ENCODE peak calls at places on chromosomes 11 and 22, in four cellular contexts. X is astrocyte of the cerebellum, P is ovary, I is brain microvascular endothelial cell. V is an unnamed sample.

GRCh38 chr11:122745111-122745510 is 89.6 kb downstream of the UBASH3B start:
- DNase-seq in X (no peak), P (no peak), I (no peak), V (no peak)

GRCh38 chr11:15742626-15743243 is 613.6 kb downstream of the SOX6 start:
- DNase-seq in X (no peak), P (no peak), I (no peak), V (no peak)

GRCh38 chr22:45785458-45785857 is 113.8 kb downstream of the ATXN10 start:
- DNase-seq in X (no peak), P (no peak), I (no peak), V (no peak)

GRCh38 chr11:44680982-44681597 is 45.7 kb upstream of the TSPAN18 start:
- DNase-seq in X (no peak), P (no peak), I (no peak), V (peak)

GRCh38 chr11:126194121-126194543 is 17.3 kb downstream of the RPUSD4 start:
- DNase-seq in X (peak), P (peak), I (peak), V (peak)

GRCh38 chr11:119101367-119101758 is 290 bp downstream of the DPAGT1 start:
- DNase-seq in X (no peak), P (peak), I (peak), V (peak)

GRCh38 chr11:119416606-119417580 is 6.1 kb downstream of the THY1 start:
- DNase-seq in X (no peak), P (no peak), I (no peak), V (no peak)

GRCh38 chr11:92253945-92254344 is 29.3 kb downstream of the FAT3 start:
- DNase-seq in X (no peak), P (no peak), I (no peak), V (no peak)

GRCh38 chr11:129460714-129461113 is 85.1 kb downstream of the BARX2 start:
- DNase-seq in X (no peak), P (no peak), I (no peak), V (no peak)

DNA sequence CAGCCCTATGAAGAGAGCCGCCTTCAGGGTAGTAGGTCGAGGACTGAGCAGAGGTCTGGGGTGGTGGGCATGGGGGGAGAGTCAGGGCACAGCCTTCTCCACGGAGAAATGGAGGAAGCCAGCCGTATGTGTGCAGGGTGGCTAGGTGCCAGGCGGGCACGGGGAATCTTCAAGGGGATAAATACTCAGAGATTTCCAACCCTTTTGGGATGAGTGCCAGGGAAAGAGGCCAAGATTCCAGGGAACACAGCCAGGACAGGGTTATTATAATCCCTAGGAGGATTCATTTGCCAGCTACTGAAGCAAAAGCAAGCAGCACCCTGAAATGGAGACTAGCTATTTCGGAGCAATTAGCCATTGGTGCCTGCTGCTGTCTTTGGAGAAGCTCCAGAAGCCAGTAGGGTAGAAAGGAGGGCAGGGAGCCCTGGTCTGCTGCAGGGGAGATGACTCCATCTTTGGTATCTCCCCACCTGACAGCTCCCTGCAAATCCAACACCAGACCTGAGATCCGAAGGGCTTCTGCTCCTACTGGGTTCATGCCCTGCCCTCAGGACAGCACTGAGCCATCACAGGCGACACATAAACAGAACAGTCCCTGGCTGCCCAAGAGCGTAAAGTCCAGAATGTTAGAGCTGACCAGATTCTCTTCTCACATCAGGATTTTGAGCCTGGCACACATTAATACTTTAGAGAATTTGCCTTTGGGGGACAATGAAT is 174.5 kb upstream of the NTM start:
- DNase-seq in X (peak), P (peak), I (peak), V (no peak)
- H3K4me3 ChIP-seq in X (no peak), P (peak), I (no peak), V (no peak)

GRCh38 chr11:132519226-132519860 is 1013.0 kb downstream of the OPCML start:
- DNase-seq in X (no peak), P (no peak), I (peak), V (no peak)

GRCh38 chr11:132520199-132520598 is 1012.1 kb downstream of the OPCML start:
- DNase-seq in X (no peak), P (no peak), I (no peak), V (no peak)

GRCh38 chr11:132523929-132524328 is 1008.4 kb downstream of the OPCML start:
- DNase-seq in X (no peak), P (no peak), I (no peak), V (no peak)
- TF ChIP-seq CTCF in X (no peak), P (no peak), I (peak), V (no peak)

GRCh38 chr11:86942212-86942611 is 13.0 kb downstream of the FZD4 start:
- DNase-seq in X (no peak), P (no peak), I (no peak), V (no peak)
- H3K4me3 ChIP-seq in X (no peak), P (no peak), I (no peak), V (no peak)

GRCh38 chr11:32462296-32462695 is 27.0 kb upstream of the WT1 start:
- DNase-seq in X (no peak), P (no peak), I (no peak), V (no peak)
- TF ChIP-seq CTCF in X (no peak), P (no peak), I (no peak), V (no peak)

GRCh38 chr22:21939392-21940319 is 13.0 kb downstream of the PPM1F start:
- DNase-seq in X (no peak), P (no peak), I (no peak), V (no peak)
- H3K4me3 ChIP-seq in X (no peak), P (no peak), I (no peak), V (no peak)

DNA sequence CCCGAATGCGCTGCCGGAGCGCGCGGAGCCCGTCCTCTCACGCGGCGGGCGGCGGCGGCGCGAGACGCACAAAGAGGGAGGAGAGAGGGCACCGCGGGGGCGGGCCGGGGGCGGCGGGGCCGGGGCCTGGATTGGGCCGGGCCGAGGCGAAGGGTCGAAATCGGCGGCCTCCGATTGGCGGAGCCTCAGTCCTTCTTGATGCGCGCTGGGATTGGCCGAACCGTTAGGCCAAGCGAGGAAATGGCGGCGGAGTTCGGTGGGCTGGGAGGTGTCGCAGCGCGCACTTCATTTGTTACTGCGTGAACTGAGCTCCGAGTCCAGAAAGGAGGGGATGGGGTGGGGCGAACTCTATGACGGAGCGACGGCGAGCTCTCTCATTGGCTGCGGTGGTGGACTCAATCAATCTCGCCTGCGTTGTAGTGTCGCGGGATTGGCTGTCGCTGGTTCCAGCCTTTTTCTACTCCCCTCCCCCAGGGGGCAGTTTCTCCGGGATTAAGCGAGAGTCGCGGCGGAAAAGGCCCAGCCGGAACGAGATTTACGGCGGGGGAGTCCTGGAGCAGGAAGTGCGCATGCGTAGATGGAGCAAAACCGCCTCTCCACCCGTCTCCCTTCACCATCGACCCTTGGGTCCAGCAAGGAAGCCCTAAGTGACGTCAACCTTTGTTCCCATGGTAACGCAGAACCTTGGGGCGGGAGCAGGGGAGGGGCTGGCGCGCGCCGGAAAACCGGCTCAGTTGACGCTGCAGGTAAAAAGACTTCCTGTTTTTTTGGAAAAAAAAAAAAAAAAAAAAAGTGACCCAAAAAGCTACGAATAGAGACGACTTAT is at the start of gene SF1:
- DNase-seq in X (peak), P (peak), I (peak), V (peak)
- TF ChIP-seq CTCF in X (no peak), P (peak), I (no peak), V (no peak)

V was measured in GM12865.